ENCODE peak calls at places on chromosome 12, in six cellular contexts. A is lower leg skin, U is cardiac fibroblast, X is thoracic aorta, Y is left lung, M is osteoblast. O is an unnamed sample.

GRCh38 chr12:49325606-49326005 is 2.6 kb downstream of the TROAP start:
- DNase-seq in A (no peak), U (no peak), X (no peak), Y (no peak), M (no peak), O (no peak)

GRCh38 chr12:54009171-54010052 is 627 bp downstream of the HOXC8 start:
- DNase-seq in A (no peak), U (no peak), X (no peak), Y (no peak), M (peak), O (no peak)

GRCh38 chr12:3233813-3234212 is 156.6 kb downstream of the TSPAN9 start:
- DNase-seq in A (no peak), U (no peak), X (no peak), Y (no peak), M (peak), O (no peak)

GRCh38 chr12:120060196-120060595 is 56.4 kb downstream of the RAB35 start:
- DNase-seq in A (no peak), U (no peak), X (no peak), Y (no peak), M (no peak), O (no peak)

GRCh38 chr12:124641591-124641990 is 74.2 kb upstream of the NCOR2 start:
- DNase-seq in A (no peak), U (no peak), X (no peak), Y (no peak), M (no peak), O (no peak)

GRCh38 chr12:14828896-14829295 is 14.4 kb downstream of the ART4 start:
- DNase-seq in A (no peak), U (no peak), X (no peak), Y (no peak), M (no peak), O (no peak)

GRCh38 chr12:123973552-123974341 is 732 bp downstream of the ZNF664 start:
- DNase-seq in A (no peak), U (peak), X (no peak), Y (peak), M (peak), O (peak)

GRCh38 chr12:88052686-88053085 is 23.5 kb upstream of the C12orf50 start:
- DNase-seq in A (no peak), U (peak), X (no peak), Y (no peak), M (no peak), O (no peak)

GRCh38 chr12:15856097-15856982 is 25.8 kb upstream of the STRAP start:
- DNase-seq in A (peak), U (peak), X (peak), Y (peak), M (no peak), O (peak)

GRCh38 chr12:14950982-14951746 is 10.2 kb downstream of the ARHGDIB start:
- DNase-seq in A (no peak), U (peak), X (no peak), Y (no peak), M (no peak), O (no peak)

GRCh38 chr12:26614217-26614616 is 218.8 kb downstream of the ITPR2 start:
- DNase-seq in A (no peak), U (peak), X (no peak), Y (no peak), M (peak), O (no peak)

GRCh38 chr12:92442782-92443181 is 260.0 kb upstream of the PLEKHG7 start:
- DNase-seq in A (no peak), U (peak), X (no peak), Y (no peak), M (no peak), O (no peak)

GRCh38 chr12:22255097-22255496 is 79.4 kb downstream of the ST8SIA1 start:
- DNase-seq in A (no peak), U (no peak), X (no peak), Y (no peak), M (no peak), O (no peak)

GRCh38 chr12:54622463-54623183 is 12.1 kb downstream of the LACRT start:
- DNase-seq in A (no peak), U (peak), X (no peak), Y (no peak), M (no peak), O (no peak)

GRCh38 chr12:120352117-120352516 is 16.8 kb downstream of the MSI1 start:
- DNase-seq in A (no peak), U (no peak), X (no peak), Y (no peak), M (peak), O (no peak)

GRCh38 chr12:101885912-101886561 is 8.7 kb downstream of the DRAM1 start:
- DNase-seq in A (no peak), U (no peak), X (no peak), Y (no peak), M (no peak), O (no peak)

GRCh38 chr12:29033519-29033918 is 115.6 kb upstream of the FAR2 start:
- DNase-seq in A (no peak), U (no peak), X (no peak), Y (no peak), M (no peak), O (no peak)

GRCh38 chr12:63068857-63069442 is 82.1 kb downstream of the AVPR1A start:
- DNase-seq in A (no peak), U (peak), X (no peak), Y (no peak), M (no peak), O (no peak)

DNA sequence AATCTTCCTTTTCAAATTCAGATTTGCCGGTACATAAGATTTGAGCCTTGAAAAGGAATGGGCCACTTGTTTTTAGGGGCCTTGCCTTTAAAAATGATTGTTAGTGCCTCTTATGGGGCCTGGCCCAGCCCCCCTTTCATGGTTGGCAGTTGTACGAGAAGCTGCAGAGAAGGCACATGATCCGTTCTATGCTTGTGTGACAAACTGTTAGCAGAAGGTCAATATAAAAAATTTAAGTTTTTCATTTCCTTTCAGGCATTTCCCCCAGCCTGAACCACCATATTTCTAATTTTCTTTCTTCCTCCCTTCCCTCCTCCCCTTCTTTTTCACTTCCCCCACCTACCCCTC is 119.1 kb downstream of the PLXNC1 start:
- DNase-seq in A (no peak), U (no peak), X (no peak), Y (no peak), M (peak), O (no peak)
- H3K4me3 ChIP-seq in A (no peak), U (no peak), X (no peak), Y (no peak), M (no peak), O (no peak)

GRCh38 chr12:131831635-131832041 is 3.4 kb downstream of the MMP17 start:
- DNase-seq in A (no peak), U (peak), X (no peak), Y (no peak), M (peak), O (no peak)

GRCh38 chr12:131831021-131831571 is 2.9 kb downstream of the MMP17 start:
- DNase-seq in A (no peak), U (peak), X (no peak), Y (peak), M (peak), O (no peak)

GRCh38 chr12:131833896-131834641 is 5.9 kb downstream of the MMP17 start:
- DNase-seq in A (no peak), U (peak), X (no peak), Y (no peak), M (peak), O (no peak)

GRCh38 chr12:131833288-131833895 is 5.2 kb downstream of the MMP17 start:
- DNase-seq in A (no peak), U (no peak), X (no peak), Y (no peak), M (no peak), O (no peak)

DNA sequence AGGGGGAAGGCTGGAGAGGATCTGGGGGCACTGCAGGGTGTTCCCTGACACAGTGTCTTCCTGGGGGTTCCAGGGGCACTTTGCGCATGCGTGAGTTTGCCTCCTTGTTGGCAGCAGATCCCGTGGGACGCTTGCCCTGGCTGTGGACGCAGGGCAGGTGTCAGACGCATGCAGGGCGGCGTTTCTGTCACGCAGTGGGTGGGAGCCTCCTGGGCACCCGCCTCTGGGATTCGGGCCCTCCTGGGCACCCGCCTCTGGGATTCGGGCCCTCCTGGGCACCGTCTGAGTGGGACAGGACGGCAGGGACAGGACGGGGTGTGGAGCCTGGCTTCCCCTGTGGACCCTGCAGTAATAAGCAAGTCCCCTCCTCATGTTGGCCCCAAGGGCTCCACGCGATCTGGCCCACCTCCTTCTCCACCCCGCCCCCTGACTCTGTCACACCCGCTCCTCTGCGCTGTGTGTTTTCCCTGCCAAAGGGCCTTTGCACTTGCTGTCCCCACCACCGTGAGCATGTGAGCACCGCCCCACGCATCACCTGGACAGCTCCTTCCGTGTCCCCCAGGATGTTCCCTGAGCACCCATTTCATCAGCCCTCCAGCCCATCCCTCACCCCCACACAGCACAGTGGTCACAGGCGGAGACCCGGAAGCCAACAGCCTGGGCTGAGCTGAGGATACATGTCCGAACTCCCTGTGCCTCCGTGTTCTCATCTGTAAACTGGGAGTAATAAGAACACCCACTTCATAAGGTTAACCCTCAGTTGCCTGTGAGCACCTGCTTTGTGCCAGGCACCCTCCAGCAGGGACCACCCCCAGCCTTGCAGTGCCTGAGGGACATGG is 4.4 kb downstream of the MMP17 start:
- DNase-seq in A (no peak), U (peak), X (no peak), Y (peak), M (peak), O (no peak)
- H3K4me3 ChIP-seq in A (no peak), U (peak), X (no peak), Y (peak), M (peak), O (no peak)

DNA sequence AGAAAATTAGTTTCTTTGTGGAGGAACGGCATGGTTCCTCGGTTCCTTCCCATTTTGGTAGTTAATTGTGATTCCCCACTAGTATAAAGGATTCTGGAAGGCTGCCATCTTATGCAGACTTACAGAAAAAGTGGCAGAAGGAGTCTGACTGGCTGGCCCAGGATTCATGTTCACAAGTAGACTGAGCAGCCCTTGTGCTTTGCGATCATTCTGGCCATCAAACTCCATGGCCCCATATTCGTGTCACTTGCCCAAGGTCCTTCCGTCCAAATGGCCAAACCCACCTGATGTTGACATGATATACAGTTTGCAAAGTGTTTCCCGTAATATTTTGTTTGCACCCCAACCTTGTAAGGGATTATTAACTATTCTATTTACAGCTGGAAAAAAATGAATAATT is 297.2 kb upstream of the AMIGO2 start:
- DNase-seq in A (no peak), U (peak), X (no peak), Y (no peak), M (no peak), O (no peak)
- H3K4me3 ChIP-seq in A (no peak), U (no peak), X (peak), Y (no peak), M (no peak), O (no peak)

GRCh38 chr12:67434653-67435375 is 165.7 kb downstream of the CAND1 start:
- DNase-seq in A (peak), U (peak), X (no peak), Y (no peak), M (peak), O (no peak)
- H3K4me3 ChIP-seq in A (no peak), U (no peak), X (no peak), Y (no peak), M (peak), O (no peak)

DNA sequence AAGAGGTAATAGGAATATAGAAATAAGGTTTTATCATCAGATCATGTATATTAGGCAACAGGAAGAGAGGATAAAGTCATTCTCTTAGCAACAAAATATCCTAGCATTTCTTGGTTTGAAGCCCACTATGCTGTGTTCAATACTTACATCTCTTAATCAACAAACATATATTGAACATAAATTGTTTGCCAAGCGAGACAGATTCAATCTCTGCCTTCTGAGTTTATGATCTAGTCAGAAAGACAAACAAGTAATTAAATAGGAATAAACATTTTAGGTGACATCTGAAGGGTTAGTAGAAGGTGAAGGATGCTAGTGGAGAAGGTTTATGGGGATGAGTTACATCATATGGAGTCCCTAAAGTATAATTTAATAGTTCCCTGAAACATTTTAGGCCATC is 54.8 kb downstream of the PPHLN1 start:
- DNase-seq in A (no peak), U (no peak), X (no peak), Y (no peak), M (no peak), O (no peak)
- H3K4me3 ChIP-seq in A (no peak), U (no peak), X (no peak), Y (no peak), M (no peak), O (no peak)

GRCh38 chr12:110502449-110502738 is 263 bp downstream of the RAD9B start:
- DNase-seq in A (no peak), U (no peak), X (no peak), Y (no peak), M (no peak), O (no peak)
- H3K4me3 ChIP-seq in A (no peak), U (peak), X (peak), Y (peak), M (peak), O (peak)

DNA sequence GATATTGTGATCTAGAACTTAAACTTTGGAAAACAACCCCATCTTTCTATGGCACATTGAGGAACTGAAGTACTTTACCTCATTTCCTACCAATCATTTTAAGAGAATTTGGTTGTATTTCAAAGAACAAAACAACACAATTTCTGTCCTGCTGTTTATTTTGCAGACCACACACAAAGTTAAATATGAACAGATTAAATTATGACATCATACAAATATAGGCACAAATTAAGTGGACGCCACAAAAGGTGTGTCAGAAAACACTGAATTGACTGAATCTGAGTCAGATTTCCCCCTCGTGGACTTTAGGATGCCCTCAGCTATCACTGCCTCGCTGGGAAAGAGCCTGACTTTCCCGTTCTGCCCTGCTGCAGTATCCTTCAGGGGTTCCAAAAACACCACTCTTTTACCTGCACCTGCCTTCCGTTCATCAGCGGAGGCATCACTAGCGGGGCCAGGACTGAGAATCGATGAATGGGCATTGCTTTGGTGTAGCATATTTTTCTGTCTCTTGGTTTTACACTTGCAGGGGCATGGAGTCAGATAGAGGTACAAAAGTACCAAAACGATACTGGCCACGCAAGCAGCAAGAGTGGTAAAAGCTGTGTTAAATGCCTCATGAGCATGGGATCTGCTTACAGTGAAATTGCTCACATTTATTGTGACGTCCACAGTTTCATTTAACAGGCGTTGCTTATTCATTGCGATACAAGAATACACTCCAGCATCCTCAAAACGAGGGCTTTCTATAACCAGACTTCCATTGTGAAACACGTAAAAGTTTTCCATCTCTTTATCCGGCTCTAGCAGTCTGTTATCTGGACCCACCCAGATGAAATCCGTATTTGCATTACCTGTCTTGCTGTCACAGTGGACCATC is 2.0 kb upstream of the PCED1B start:
- DNase-seq in A (no peak), U (no peak), X (no peak), Y (no peak), M (no peak), O (no peak)
- H3K4me3 ChIP-seq in A (no peak), U (no peak), X (peak), Y (peak), M (peak), O (peak)

O was measured in naive thymus-derived CD4-positive, alpha-beta T cell.